ENCODE peak calls at places on chromosomes 2 and 18, in four cellular contexts. B, Z, N and M are unnamed samples.

GRCh38 chr2:229096667-229097066 is 174.4 kb downstream of the PID1 start:
- DNase-seq in B (no peak), Z (no peak), N (no peak), M (no peak)

GRCh38 chr2:23069935-23070334 is 315.0 kb upstream of the KLHL29 start:
- DNase-seq in B (no peak), Z (no peak), N (no peak), M (no peak)

GRCh38 chr2:216677439-216678097 is 17.8 kb downstream of the IGFBP5 start:
- DNase-seq in B (no peak), Z (no peak), N (peak), M (no peak)

GRCh38 chr2:158755310-158755709 is 39.8 kb upstream of the DAPL1 start:
- DNase-seq in B (peak), Z (no peak), N (peak), M (no peak)

GRCh38 chr2:68374184-68374583 is 9.1 kb downstream of the PLEK start:
- DNase-seq in B (no peak), Z (no peak), N (no peak), M (no peak)

GRCh38 chr2:176562359-176563043 is 293.3 kb downstream of the MTX2 start:
- DNase-seq in B (peak), Z (no peak), N (peak), M (no peak)

GRCh38 chr2:241019441-241020139 is 21.2 kb downstream of the SNED1 start:
- DNase-seq in B (no peak), Z (no peak), N (no peak), M (no peak)

GRCh38 chr2:57617327-57617726 is 429.3 kb upstream of the VRK2 start:
- DNase-seq in B (no peak), Z (no peak), N (no peak), M (no peak)

GRCh38 chr2:111244864-111245263 is 124.2 kb downstream of the BCL2L11 start:
- DNase-seq in B (no peak), Z (no peak), N (no peak), M (no peak)

GRCh38 chr2:98444436-98445166 is at the start of gene INPP4A:
- DNase-seq in B (peak), Z (peak), N (peak), M (peak)

GRCh38 chr2:226699321-226699720 is 100.3 kb downstream of the IRS1 start:
- DNase-seq in B (peak), Z (no peak), N (no peak), M (peak)

GRCh38 chr18:48922801-48923730 is 27.7 kb downstream of the SMAD7 start:
- DNase-seq in B (peak), Z (peak), N (peak), M (no peak)

GRCh38 chr2:47708801-47709499 is 74.0 kb upstream of the MSH6 start:
- DNase-seq in B (no peak), Z (no peak), N (no peak), M (no peak)

GRCh38 chr2:29700560-29700959 is 220.8 kb downstream of the ALK start:
- DNase-seq in B (peak), Z (no peak), N (peak), M (no peak)

GRCh38 chr2:148201075-148202004 is 180.4 kb downstream of the MBD5 start:
- DNase-seq in B (peak), Z (no peak), N (peak), M (peak)

GRCh38 chr2:70959271-70959761 is 19.1 kb upstream of the ANKRD53 start:
- DNase-seq in B (no peak), Z (no peak), N (no peak), M (no peak)

GRCh38 chr2:234630676-234631350 is 133.9 kb upstream of the ARL4C start:
- DNase-seq in B (peak), Z (no peak), N (peak), M (no peak)

GRCh38 chr2:46118656-46119338 is 178.4 kb upstream of the EPAS1 start:
- DNase-seq in B (peak), Z (no peak), N (no peak), M (no peak)

GRCh38 chr18:31041346-31042067 is 1.0 kb downstream of the DSC3 start:
- DNase-seq in B (no peak), Z (no peak), N (peak), M (peak)

GRCh38 chr2:240588006-240588655 is 1.6 kb downstream of the CAPN10 start:
- DNase-seq in B (no peak), Z (no peak), N (no peak), M (peak)

GRCh38 chr2:19845323-19845920 is 56.4 kb downstream of the TTC32 start:
- DNase-seq in B (no peak), Z (no peak), N (no peak), M (no peak)

GRCh38 chr2:181858600-181858999 is 32.9 kb upstream of the ITPRID2 start:
- DNase-seq in B (no peak), Z (no peak), N (peak), M (no peak)

GRCh38 chr2:38394041-38394440 is 17.0 kb upstream of the ATL2 start:
- DNase-seq in B (no peak), Z (no peak), N (peak), M (no peak)

GRCh38 chr2:237907144-237907543 is 47.7 kb downstream of the RAMP1 start:
- DNase-seq in B (no peak), Z (no peak), N (no peak), M (no peak)

GRCh38 chr2:88055049-88055435 is 541 bp downstream of the KRCC1 start:
- DNase-seq in B (peak), Z (no peak), N (no peak), M (no peak)

GRCh38 chr2:215022418-215022817 is 116.0 kb downstream of the ABCA12 start:
- DNase-seq in B (peak), Z (no peak), N (peak), M (no peak)

GRCh38 chr2:135851858-135852257 is 14.9 kb upstream of the LCT start:
- DNase-seq in B (peak), Z (no peak), N (no peak), M (no peak)

GRCh38 chr2:201831469-201831868 is 25.1 kb downstream of the CDK15 start:
- DNase-seq in B (peak), Z (no peak), N (peak), M (no peak)

GRCh38 chr18:49656098-49656591 is 94.3 kb downstream of the LIPG start:
- DNase-seq in B (peak), Z (no peak), N (peak), M (no peak)

GRCh38 chr2:232970051-232970450 is 43.0 kb downstream of the NGEF start:
- DNase-seq in B (no peak), Z (no peak), N (no peak), M (no peak)

GRCh38 chr18:62030091-62030985 is 137.5 kb upstream of the RNF152 start:
- DNase-seq in B (peak), Z (no peak), N (no peak), M (no peak)

GRCh38 chr2:85468704-85469349 is 50.3 kb downstream of the SH2D6 start:
- DNase-seq in B (peak), Z (no peak), N (peak), M (peak)

GRCh38 chr2:215654177-215654850 is 218.4 kb upstream of the FN1 start:
- DNase-seq in B (peak), Z (no peak), N (no peak), M (no peak)

GRCh38 chr18:48166971-48167370 is 236.5 kb upstream of the SMAD2 start:
- DNase-seq in B (no peak), Z (peak), N (no peak), M (no peak)

GRCh38 chr2:224008702-224009261 is 30.3 kb downstream of the SERPINE2 start:
- DNase-seq in B (peak), Z (no peak), N (no peak), M (no peak)

GRCh38 chr2:191845248-191845715 is 1.6 kb downstream of the CAVIN2 start:
- DNase-seq in B (no peak), Z (no peak), N (peak), M (no peak)

GRCh38 chr2:136141510-136142154 is 23.7 kb upstream of the CXCR4 start:
- DNase-seq in B (no peak), Z (no peak), N (peak), M (no peak)

GRCh38 chr2:239439383-239440315 is 38.8 kb upstream of the HDAC4 start:
- DNase-seq in B (no peak), Z (no peak), N (no peak), M (no peak)

GRCh38 chr2:75558786-75559428 is 1.8 kb downstream of the EVA1A start:
- DNase-seq in B (peak), Z (no peak), N (no peak), M (no peak)
- H3K4me3 ChIP-seq in B (peak), Z (peak), N (no peak), M (peak)

GRCh38 chr2:143607446-143608110 is 478.4 kb downstream of the ARHGAP15 start:
- DNase-seq in B (peak), Z (no peak), N (no peak), M (no peak)

GRCh38 chr2:143603035-143603616 is 473.9 kb downstream of the ARHGAP15 start:
- DNase-seq in B (no peak), Z (no peak), N (no peak), M (no peak)

GRCh38 chr2:143611336-143611735 is 482.1 kb downstream of the ARHGAP15 start:
- DNase-seq in B (no peak), Z (no peak), N (no peak), M (no peak)

GRCh38 chr2:143604172-143604571 is 475.0 kb downstream of the ARHGAP15 start:
- DNase-seq in B (no peak), Z (no peak), N (no peak), M (no peak)

DNA sequence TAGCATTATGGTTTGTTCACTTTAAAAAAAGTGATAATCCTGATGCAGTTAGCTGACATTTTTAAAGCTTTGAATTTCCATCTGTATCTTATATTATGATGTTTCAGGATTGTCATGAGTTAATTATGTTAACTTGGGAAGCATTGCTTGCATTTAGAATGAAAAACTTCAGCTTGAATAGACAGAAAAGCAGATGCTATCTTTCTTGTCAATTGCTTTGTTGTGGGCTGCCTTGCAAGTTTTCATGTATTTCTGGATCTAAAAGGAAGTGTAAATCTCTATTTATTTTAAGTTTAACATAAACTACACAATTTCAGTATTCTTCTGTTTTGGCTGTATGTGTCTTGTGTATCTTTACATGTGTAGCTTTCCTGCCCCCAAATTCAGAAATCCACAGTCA is 479.5 kb downstream of the ARHGAP15 start:
- DNase-seq in B (no peak), Z (no peak), N (no peak), M (no peak)
- H3K4me3 ChIP-seq in B (no peak), Z (no peak), N (no peak), M (no peak)

GRCh38 chr18:24985616-24986015 is 366.4 kb downstream of the ZNF521 start:
- DNase-seq in B (no peak), Z (no peak), N (no peak), M (no peak)

GRCh38 chr18:24987933-24988840 is 363.8 kb downstream of the ZNF521 start:
- DNase-seq in B (peak), Z (peak), N (no peak), M (no peak)

GRCh38 chr18:24989760-24990547 is 362.0 kb downstream of the ZNF521 start:
- DNase-seq in B (no peak), Z (no peak), N (no peak), M (no peak)

GRCh38 chr18:24986611-24987270 is 365.2 kb downstream of the ZNF521 start:
- DNase-seq in B (peak), Z (no peak), N (no peak), M (no peak)

GRCh38 chr18:24987271-24987932 is 364.6 kb downstream of the ZNF521 start:
- DNase-seq in B (peak), Z (no peak), N (peak), M (no peak)
- H3K4me3 ChIP-seq in B (peak), Z (no peak), N (peak), M (no peak)

GRCh38 chr2:128474014-128474961 is 155.6 kb upstream of the HS6ST1 start:
- DNase-seq in B (no peak), Z (no peak), N (no peak), M (no peak)
- H3K4me3 ChIP-seq in B (peak), Z (no peak), N (no peak), M (no peak)

GRCh38 chr2:126776255-126776654 is 120.3 kb downstream of the GYPC start:
- DNase-seq in B (no peak), Z (no peak), N (no peak), M (no peak)
- H3K4me3 ChIP-seq in B (no peak), Z (peak), N (no peak), M (peak)

GRCh38 chr2:126885701-126886121 is 13.0 kb upstream of the TEX51 start:
- DNase-seq in B (peak), Z (peak), N (no peak), M (no peak)

GRCh38 chr2:126886201-126886905 is 12.3 kb upstream of the TEX51 start:
- DNase-seq in B (peak), Z (peak), N (no peak), M (peak)

GRCh38 chr2:126884861-126885481 is 13.7 kb upstream of the TEX51 start:
- DNase-seq in B (no peak), Z (no peak), N (no peak), M (no peak)

GRCh38 chr2:126887506-126887905 is 11.2 kb upstream of the TEX51 start:
- DNase-seq in B (no peak), Z (no peak), N (no peak), M (no peak)

DNA sequence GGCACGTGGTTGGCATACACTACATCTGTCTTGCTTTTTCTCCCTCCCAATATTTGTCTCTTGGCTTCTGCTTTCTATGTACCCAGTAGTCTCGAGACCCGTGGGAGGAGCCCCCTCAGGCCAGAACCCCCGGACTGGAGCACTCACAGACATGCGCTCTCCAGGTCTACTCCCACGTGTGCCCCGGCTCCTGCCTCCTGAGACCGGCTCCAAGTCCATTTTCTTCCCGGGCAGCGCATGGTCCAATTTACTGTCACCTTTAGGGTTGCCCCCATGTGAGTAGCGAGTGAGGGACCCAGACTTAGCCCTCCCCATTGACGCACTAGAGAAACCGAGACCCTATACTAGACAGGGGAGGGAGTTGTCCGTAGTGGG is 11.8 kb upstream of the TEX51 start:
- DNase-seq in B (no peak), Z (no peak), N (no peak), M (no peak)
- H3K4me3 ChIP-seq in B (no peak), Z (no peak), N (no peak), M (no peak)

DNA sequence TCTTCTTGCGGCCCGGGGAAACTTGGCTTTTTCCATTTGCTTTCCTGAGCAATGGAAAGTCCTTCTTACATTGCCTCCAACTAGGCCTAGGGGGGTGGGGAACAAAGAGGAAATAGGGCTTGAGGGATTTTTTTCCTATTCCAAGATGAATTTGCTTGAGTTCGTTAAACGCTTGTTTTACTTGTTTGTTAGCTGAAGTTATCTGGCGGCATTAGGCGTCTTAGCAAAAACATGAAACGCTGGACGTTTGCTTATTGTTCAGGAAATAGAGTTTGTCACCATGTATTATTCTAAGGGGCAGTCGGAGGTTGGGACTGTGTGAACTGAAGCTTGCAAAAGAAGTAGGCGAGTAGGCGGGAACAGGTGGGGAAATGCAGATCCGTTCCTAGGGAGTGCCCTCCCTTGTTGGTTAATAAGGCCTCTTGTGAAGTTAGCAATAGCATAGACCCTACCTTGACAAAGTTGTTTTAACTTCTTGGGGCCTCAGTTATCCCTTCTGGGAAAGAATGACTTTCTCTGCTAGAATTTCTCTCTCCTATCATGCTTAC is 1.9 kb downstream of the CABLES1 start:
- DNase-seq in B (no peak), Z (no peak), N (no peak), M (no peak)
- H3K4me3 ChIP-seq in B (peak), Z (peak), N (peak), M (peak)

GRCh38 chr18:9120796-9121195 is 15.8 kb upstream of the ANKRD12 start:
- DNase-seq in B (no peak), Z (no peak), N (no peak), M (no peak)
- H3K4me3 ChIP-seq in B (no peak), Z (no peak), N (no peak), M (no peak)

GRCh38 chr18:26227051-26227672 is 917 bp downstream of the TAF4B start:
- DNase-seq in B (peak), Z (no peak), N (no peak), M (peak)

GRCh38 chr18:26226229-26227050 is at the start of gene TAF4B:
- DNase-seq in B (peak), Z (peak), N (peak), M (peak)

GRCh38 chr18:26225915-26226228 is 373 bp upstream of the TAF4B start:
- DNase-seq in B (no peak), Z (no peak), N (no peak), M (no peak)

GRCh38 chr18:26230497-26230896 is 4.3 kb downstream of the TAF4B start:
- DNase-seq in B (no peak), Z (no peak), N (no peak), M (no peak)

DNA sequence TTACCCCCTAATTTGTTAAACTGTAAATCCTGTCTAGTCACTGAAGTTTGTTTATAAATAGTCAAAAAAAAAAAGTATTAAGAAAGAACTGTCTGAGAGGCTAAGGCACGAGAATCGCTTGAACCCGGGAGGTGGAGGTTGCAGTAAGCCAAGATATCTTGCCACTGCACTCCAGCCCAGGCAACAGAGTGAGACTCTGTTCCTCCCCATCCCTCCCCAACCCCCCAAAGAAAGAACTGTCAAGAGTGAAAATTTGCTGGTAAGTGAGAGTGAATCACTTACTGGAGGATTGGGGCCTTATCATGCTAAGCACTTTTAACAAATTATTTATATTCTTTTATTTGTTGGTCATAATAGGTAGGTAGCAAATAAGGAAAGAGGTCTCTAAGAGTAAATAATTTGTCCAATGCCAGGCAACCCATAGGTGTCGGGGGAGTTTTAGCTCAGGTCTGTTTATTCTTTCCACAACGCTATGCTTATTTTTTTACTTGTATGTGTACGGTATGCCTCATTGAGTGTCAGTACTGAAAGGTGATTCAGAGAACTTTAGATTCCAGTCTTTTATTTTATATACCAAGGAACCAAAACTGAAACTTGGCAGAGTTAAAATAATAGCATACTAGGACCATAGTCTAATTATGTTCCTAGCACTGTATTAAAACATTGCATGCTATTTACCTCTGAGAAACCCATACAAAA is 2.5 kb downstream of the TAF4B start:
- DNase-seq in B (no peak), Z (no peak), N (no peak), M (no peak)
- H3K4me3 ChIP-seq in B (no peak), Z (no peak), N (peak), M (no peak)